ENCODE peak calls at places on chromosomes 12 and 14, in six cellular contexts. B, U, O, N, K and F are unnamed samples. For H3K36me3, the result is how much of the 10 kb centered on the place peaks cover.

GRCh38 chr12:66803972-66804371 is 125.1 kb upstream of the GRIP1 start:
- DNase-seq in B (no peak), O (no peak), K (no peak), U (no peak), N (no peak), F (no peak)

GRCh38 chr12:52360663-52361271 is 6.5 kb downstream of the KRT85 start:
- DNase-seq in B (no peak), O (no peak), N (no peak), U (no peak), K (no peak), F (no peak)

GRCh38 chr14:85122690-85123089 is 407.3 kb upstream of the FLRT2 start:
- DNase-seq in K (no peak), O (no peak), B (no peak), U (no peak), N (no peak), F (no peak)

GRCh38 chr14:26589998-26590397 is 7.8 kb downstream of the NOVA1 start:
- DNase-seq in O (no peak), U (no peak), B (no peak), K (no peak), N (no peak), F (no peak)

GRCh38 chr12:62744551-62744950 is 190.4 kb downstream of the PPM1H start:
- DNase-seq in N (no peak), B (no peak), O (no peak), K (no peak), U (no peak), F (no peak)

GRCh38 chr12:27652174-27652763 is 44.0 kb upstream of the REP15 start:
- DNase-seq in U (peak), B (peak), N (peak), O (no peak), K (peak), F (peak)

GRCh38 chr12:129312048-129312447 is 458.8 kb downstream of the GLT1D1 start:
- DNase-seq in O (no peak), N (no peak), U (no peak), K (no peak), B (no peak), F (no peak)

GRCh38 chr12:121648458-121649028 is 20.9 kb downstream of the MORN3 start:
- DNase-seq in U (no peak), K (no peak), O (no peak), B (no peak), N (no peak), F (no peak)

DNA sequence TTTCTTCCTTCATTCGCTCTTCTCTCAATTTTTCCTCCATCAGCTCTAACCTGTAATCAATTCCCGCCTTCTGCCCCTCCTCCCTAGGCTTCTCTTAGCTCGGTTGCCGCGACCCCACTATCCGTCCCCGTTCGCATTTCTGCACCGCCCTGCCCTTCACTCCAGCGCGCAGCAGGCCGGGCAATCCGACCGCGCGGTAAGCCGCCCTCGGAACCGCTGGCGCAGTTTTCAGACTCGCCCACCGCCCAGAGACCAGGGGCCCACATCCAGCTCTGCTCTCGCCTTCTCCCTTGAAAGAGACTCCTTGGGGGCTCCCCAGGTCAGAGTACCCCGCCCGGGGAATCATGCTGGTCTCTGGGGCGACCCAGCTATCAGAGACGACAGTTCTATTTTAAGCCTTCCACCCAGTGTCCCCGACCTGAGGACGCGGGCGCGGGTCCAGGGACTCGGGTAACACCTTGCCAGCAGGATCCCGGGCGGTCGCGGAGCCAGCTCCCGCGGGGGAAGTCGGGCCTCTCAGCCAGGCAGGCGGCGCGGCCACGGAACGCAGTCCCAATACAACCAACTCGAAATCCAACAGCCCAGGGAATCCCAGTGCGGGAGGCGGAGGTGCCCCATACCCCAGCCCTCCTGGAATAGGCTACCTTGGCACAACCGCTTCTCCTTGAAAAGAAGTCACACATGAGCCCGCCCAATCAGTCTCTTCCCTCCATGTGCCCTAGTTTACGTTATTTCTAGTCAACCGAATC is 5.7 kb upstream of the SLC38A4 start:
- DNase-seq in K (no peak), O (no peak), U (no peak), B (no peak), N (no peak), F (no peak)
- TF ChIP-seq ZNF274 in K (no peak), O (no peak), U (no peak), B (no peak), N (no peak), F (no peak)

GRCh38 chr12:55816876-55817351 is 610 bp downstream of the SARNP start:
- DNase-seq in B (no peak), U (peak), N (no peak), K (no peak), O (no peak), F (no peak)

GRCh38 chr12:55815473-55815872 is 2.1 kb downstream of the SARNP start:
- DNase-seq in B (no peak), N (no peak), U (no peak), O (no peak), K (no peak), F (no peak)

GRCh38 chr12:55812088-55812487 is 5.4 kb downstream of the SARNP start:
- DNase-seq in K (no peak), N (no peak), B (no peak), U (no peak), O (no peak), F (no peak)

GRCh38 chr12:55817352-55818139 is at the start of the genes ORMDL2 and SARNP:
- DNase-seq in U (peak), O (peak), B (peak), N (peak), K (peak), F (peak)

GRCh38 chr12:55814257-55814656 is 3.3 kb downstream of the SARNP start:
- DNase-seq in N (no peak), B (no peak), K (no peak), O (no peak), U (no peak), F (no peak)
- H3K36me3 ChIP-seq in N (under half), B (under half), K (under half), O (under half), U (half or more), F (half or more)

GRCh38 chr14:93002049-93002448 is 79.1 kb downstream of the CHGA start:
- DNase-seq in B (no peak), U (no peak), O (no peak), N (no peak), K (no peak), F (no peak)
- TF ChIP-seq ZNF274 in B (no peak), U (no peak), O (no peak), N (no peak), K (no peak), F (no peak)

GRCh38 chr12:117162649-117163048 is 27.6 kb downstream of the FBXO21 start:
- DNase-seq in K (no peak), O (no peak), N (no peak), U (no peak), B (no peak), F (no peak)

GRCh38 chr12:117159674-117160073 is 30.6 kb downstream of the FBXO21 start:
- DNase-seq in K (no peak), B (no peak), U (no peak), O (no peak), N (no peak), F (no peak)

GRCh38 chr12:117165342-117165741 is 24.9 kb downstream of the FBXO21 start:
- DNase-seq in N (no peak), U (no peak), O (no peak), K (no peak), B (no peak), F (no peak)

GRCh38 chr12:117161460-117162166 is 28.7 kb downstream of the FBXO21 start:
- DNase-seq in U (no peak), N (no peak), O (no peak), K (no peak), B (no peak), F (no peak)

DNA sequence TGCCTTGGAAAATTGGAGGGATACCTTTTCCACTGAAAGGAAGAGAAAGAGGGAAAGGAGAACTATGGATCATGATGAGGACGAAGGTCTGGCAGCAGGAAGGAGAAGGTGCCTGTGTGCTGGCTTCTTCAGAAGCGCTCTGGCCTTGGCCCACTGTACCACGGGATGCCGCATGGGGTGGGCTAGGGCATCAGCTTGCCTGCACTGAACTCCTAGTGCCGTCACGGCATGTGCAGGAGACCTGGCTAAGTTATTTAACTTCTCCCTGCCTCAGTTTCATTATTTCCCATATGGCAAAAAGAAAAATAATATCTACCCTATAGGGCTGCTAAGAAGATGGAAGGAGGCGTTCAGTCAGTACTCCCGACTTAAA is 28.1 kb downstream of the FBXO21 start:
- DNase-seq in B (no peak), U (no peak), K (no peak), N (no peak), O (no peak), F (no peak)
- H3K36me3 ChIP-seq in B (half or more), U (half or more), K (under half), N (under half), O (half or more), F (half or more)

GRCh38 chr12:76694369-76694768 is 69.5 kb upstream of the ZDHHC17 start:
- DNase-seq in U (no peak), O (no peak), N (no peak), K (no peak), B (no peak), F (no peak)

GRCh38 chr12:76697849-76698248 is 66.1 kb upstream of the ZDHHC17 start:
- DNase-seq in K (no peak), O (no peak), U (no peak), N (no peak), B (no peak), F (no peak)

GRCh38 chr12:76698966-76699365 is 64.9 kb upstream of the ZDHHC17 start:
- DNase-seq in K (no peak), O (no peak), U (no peak), B (no peak), N (no peak), F (no peak)

GRCh38 chr12:76698316-76698715 is 65.6 kb upstream of the ZDHHC17 start:
- DNase-seq in O (no peak), B (no peak), N (no peak), U (no peak), K (no peak), F (no peak)

GRCh38 chr12:76696186-76696585 is 67.7 kb upstream of the ZDHHC17 start:
- DNase-seq in K (no peak), N (no peak), B (no peak), U (no peak), O (no peak), F (no peak)
- TF ChIP-seq ZNF274 in K (no peak), N (no peak), B (no peak), U (no peak), O (no peak), F (no peak)

GRCh38 chr12:132730353-132730752 is 19.7 kb downstream of the PGAM5 start:
- DNase-seq in U (no peak), B (no peak), N (no peak), K (no peak), O (no peak), F (no peak)
- H3K36me3 ChIP-seq in U (half or more), B (under half), N (under half), K (under half), O (half or more), F (half or more)

DNA sequence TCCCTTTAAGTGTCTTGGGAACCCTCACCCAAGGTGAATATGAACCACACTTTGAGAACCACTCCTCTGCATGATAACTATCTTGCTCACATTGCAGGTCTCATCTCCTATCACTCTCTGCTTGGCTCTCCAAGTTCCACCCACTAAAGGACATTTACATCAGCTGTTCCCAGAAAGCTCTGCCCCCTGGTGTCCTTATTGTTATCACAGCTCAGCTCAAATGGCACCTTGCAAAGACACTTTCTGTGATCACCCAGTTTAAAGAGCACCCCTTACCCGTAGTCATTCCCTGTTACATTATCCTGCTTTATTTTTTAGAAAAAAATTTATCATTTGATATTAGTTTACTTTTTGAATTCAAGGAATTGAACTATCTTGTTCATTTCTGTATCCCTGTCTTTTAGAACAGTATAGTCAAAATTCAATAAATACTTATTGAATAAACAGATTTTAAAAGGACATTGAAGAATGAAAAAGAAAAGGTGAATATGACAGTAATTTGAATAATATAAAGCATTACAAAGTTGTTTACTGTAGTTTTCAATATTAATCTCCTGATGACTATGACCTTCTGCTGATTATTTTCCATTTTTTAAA is 20.5 kb upstream of the GUCY2C start:
- DNase-seq in U (peak), B (peak), K (no peak), O (no peak), N (peak), F (peak)
- TF ChIP-seq ZNF274 in U (no peak), B (no peak), K (no peak), O (no peak), N (no peak), F (no peak)